ENCODE peak calls at places on chromosome 17, in five cellular contexts. One of them, this sample, is unnamed.

GRCh38 chr17:9255838-9256237 is 234.5 kb downstream of the NTN1 start:
- DNase-seq in tibial artery: no peak
- DNase-seq in left lung: no peak
- DNase-seq in IMR-90: no peak
- DNase-seq in naive thymus-derived CD4-positive, alpha-beta T cell: no peak
- DNase-seq in this sample: no peak

GRCh38 chr17:80793421-80793820 is 198.2 kb upstream of the CHMP6 start:
- DNase-seq in tibial artery: no peak
- DNase-seq in left lung: peak; percentile 22
- DNase-seq in IMR-90: no peak
- DNase-seq in naive thymus-derived CD4-positive, alpha-beta T cell: no peak
- DNase-seq in this sample: no peak

GRCh38 chr17:4230142-4230541 is 33.6 kb downstream of the ANKFY1 start:
- DNase-seq in tibial artery: no peak
- DNase-seq in left lung: no peak
- DNase-seq in IMR-90: peak; percentile 97
- DNase-seq in naive thymus-derived CD4-positive, alpha-beta T cell: no peak
- DNase-seq in this sample: no peak

GRCh38 chr17:57953219-57953618 is 2.0 kb downstream of the CUEDC1 start:
- DNase-seq in tibial artery: no peak
- DNase-seq in left lung: no peak
- DNase-seq in IMR-90: no peak
- DNase-seq in naive thymus-derived CD4-positive, alpha-beta T cell: no peak
- DNase-seq in this sample: no peak

GRCh38 chr17:80106751-80107150 is 5.4 kb downstream of the GAA start:
- DNase-seq in tibial artery: peak; percentile 37
- DNase-seq in left lung: no peak
- DNase-seq in IMR-90: no peak
- DNase-seq in naive thymus-derived CD4-positive, alpha-beta T cell: no peak
- DNase-seq in this sample: no peak

GRCh38 chr17:63954402-63955063 is 18.2 kb downstream of the SCN4A start:
- DNase-seq in tibial artery: no peak
- DNase-seq in left lung: no peak
- DNase-seq in IMR-90: no peak
- DNase-seq in naive thymus-derived CD4-positive, alpha-beta T cell: peak; percentile 10
- DNase-seq in this sample: no peak

GRCh38 chr17:50697663-50698272 is 9.9 kb downstream of the ANKRD40 start:
- DNase-seq in tibial artery: no peak
- DNase-seq in left lung: no peak
- DNase-seq in IMR-90: no peak
- DNase-seq in naive thymus-derived CD4-positive, alpha-beta T cell: no peak
- DNase-seq in this sample: no peak

GRCh38 chr17:66567234-66568170 is 265.1 kb downstream of the PRKCA start:
- DNase-seq in tibial artery: peak; percentile 82
- DNase-seq in left lung: peak; percentile 76
- DNase-seq in IMR-90: peak; percentile 88
- DNase-seq in naive thymus-derived CD4-positive, alpha-beta T cell: peak; percentile 30
- DNase-seq in this sample: peak; percentile 53

GRCh38 chr17:71412803-71413202 is 708.0 kb upstream of the SOX9 start:
- DNase-seq in tibial artery: no peak
- DNase-seq in left lung: no peak
- DNase-seq in IMR-90: peak; percentile 99
- DNase-seq in naive thymus-derived CD4-positive, alpha-beta T cell: no peak
- DNase-seq in this sample: no peak

GRCh38 chr17:47956818-47957590 is 679 bp downstream of the PRR15L start:
- DNase-seq in tibial artery: no peak
- DNase-seq in left lung: no peak
- DNase-seq in IMR-90: peak; percentile 15
- DNase-seq in naive thymus-derived CD4-positive, alpha-beta T cell: no peak
- DNase-seq in this sample: no peak

GRCh38 chr17:15446036-15446435 is 21.4 kb downstream of the CDRT4 start:
- DNase-seq in tibial artery: no peak
- DNase-seq in left lung: no peak
- DNase-seq in IMR-90: no peak
- DNase-seq in naive thymus-derived CD4-positive, alpha-beta T cell: no peak
- DNase-seq in this sample: no peak

GRCh38 chr17:80101946-80102706 is 745 bp downstream of the GAA start:
- DNase-seq in tibial artery: no peak
- DNase-seq in left lung: peak; percentile 42
- DNase-seq in IMR-90: peak; percentile 77
- DNase-seq in naive thymus-derived CD4-positive, alpha-beta T cell: no peak
- DNase-seq in this sample: no peak

GRCh38 chr17:64496348-64496785 is 487 bp downstream of the POLG2 start:
- DNase-seq in tibial artery: peak; percentile 65
- DNase-seq in left lung: no peak
- DNase-seq in IMR-90: no peak
- DNase-seq in naive thymus-derived CD4-positive, alpha-beta T cell: no peak
- DNase-seq in this sample: no peak

GRCh38 chr17:72404872-72405271 is 284.1 kb downstream of the SOX9 start:
- DNase-seq in tibial artery: no peak
- DNase-seq in left lung: no peak
- DNase-seq in IMR-90: peak; percentile 86
- DNase-seq in naive thymus-derived CD4-positive, alpha-beta T cell: no peak
- DNase-seq in this sample: no peak

GRCh38 chr17:17931159-17931558 is 41.0 kb downstream of the TOM1L2 start:
- DNase-seq in tibial artery: no peak
- DNase-seq in left lung: no peak
- DNase-seq in IMR-90: no peak
- DNase-seq in naive thymus-derived CD4-positive, alpha-beta T cell: no peak
- DNase-seq in this sample: no peak

GRCh38 chr17:75087558-75088453 is at the start of gene SLC16A5:
- DNase-seq in tibial artery: peak; percentile 88
- DNase-seq in left lung: peak; percentile 96
- DNase-seq in IMR-90: peak; percentile 55
- DNase-seq in naive thymus-derived CD4-positive, alpha-beta T cell: peak; percentile 38
- DNase-seq in this sample: peak; percentile 29

GRCh38 chr17:21095735-21096134 is 31.0 kb upstream of the DHRS7B start:
- DNase-seq in tibial artery: no peak
- DNase-seq in left lung: no peak
- DNase-seq in IMR-90: no peak
- DNase-seq in naive thymus-derived CD4-positive, alpha-beta T cell: no peak
- DNase-seq in this sample: no peak

GRCh38 chr17:15740570-15741120 is 8.6 kb downstream of the TBC1D26 start:
- DNase-seq in tibial artery: no peak
- DNase-seq in left lung: no peak
- DNase-seq in IMR-90: no peak
- DNase-seq in naive thymus-derived CD4-positive, alpha-beta T cell: no peak
- DNase-seq in this sample: no peak

GRCh38 chr17:49861150-49861884 is 13.4 kb upstream of the TAC4 start:
- DNase-seq in tibial artery: no peak
- DNase-seq in left lung: no peak
- DNase-seq in IMR-90: peak; percentile 27
- DNase-seq in naive thymus-derived CD4-positive, alpha-beta T cell: peak; percentile 19
- DNase-seq in this sample: peak; percentile 34

GRCh38 chr17:78484300-78485159 is 92.7 kb downstream of the DNAH17 start:
- DNase-seq in tibial artery: no peak
- DNase-seq in left lung: no peak
- DNase-seq in IMR-90: no peak
- DNase-seq in naive thymus-derived CD4-positive, alpha-beta T cell: peak; percentile 50
- DNase-seq in this sample: peak; percentile 63

GRCh38 chr17:6927290-6927844 is 68.5 kb upstream of the ALOX12 start:
- DNase-seq in tibial artery: no peak
- DNase-seq in left lung: no peak
- DNase-seq in IMR-90: peak; percentile 61
- DNase-seq in naive thymus-derived CD4-positive, alpha-beta T cell: no peak
- DNase-seq in this sample: no peak

GRCh38 chr17:18314059-18314730 is 599 bp downstream of the TOP3A start:
- DNase-seq in tibial artery: no peak
- DNase-seq in left lung: no peak
- DNase-seq in IMR-90: peak; percentile 5
- DNase-seq in naive thymus-derived CD4-positive, alpha-beta T cell: no peak
- DNase-seq in this sample: no peak

GRCh38 chr17:50511058-50511457 is 2.8 kb downstream of the MYCBPAP start:
- DNase-seq in tibial artery: no peak
- DNase-seq in left lung: no peak
- DNase-seq in IMR-90: peak; percentile 50
- DNase-seq in naive thymus-derived CD4-positive, alpha-beta T cell: no peak
- DNase-seq in this sample: no peak

GRCh38 chr17:40538019-40538935 is 27.0 kb downstream of the CCR7 start:
- DNase-seq in tibial artery: peak; percentile 90
- DNase-seq in left lung: peak; percentile 70
- DNase-seq in IMR-90: peak; percentile 43
- DNase-seq in naive thymus-derived CD4-positive, alpha-beta T cell: no peak
- DNase-seq in this sample: no peak

GRCh38 chr17:4565209-4566141 is 5.1 kb upstream of the GGT6 start:
- DNase-seq in tibial artery: peak; percentile 72
- DNase-seq in left lung: peak; percentile 62
- DNase-seq in IMR-90: peak; percentile 75
- DNase-seq in naive thymus-derived CD4-positive, alpha-beta T cell: peak; percentile 29
- DNase-seq in this sample: peak; percentile 35

GRCh38 chr17:57810740-57811632 is 38.9 kb downstream of the MRPS23 start:
- DNase-seq in tibial artery: peak; percentile 73
- DNase-seq in left lung: no peak
- DNase-seq in IMR-90: peak; percentile 4
- DNase-seq in naive thymus-derived CD4-positive, alpha-beta T cell: no peak
- DNase-seq in this sample: no peak

GRCh38 chr17:5203908-5204294 is 12.2 kb upstream of the ZNF594 start:
- DNase-seq in tibial artery: no peak
- DNase-seq in left lung: no peak
- DNase-seq in IMR-90: peak; percentile 79
- DNase-seq in naive thymus-derived CD4-positive, alpha-beta T cell: no peak
- DNase-seq in this sample: no peak

DNA sequence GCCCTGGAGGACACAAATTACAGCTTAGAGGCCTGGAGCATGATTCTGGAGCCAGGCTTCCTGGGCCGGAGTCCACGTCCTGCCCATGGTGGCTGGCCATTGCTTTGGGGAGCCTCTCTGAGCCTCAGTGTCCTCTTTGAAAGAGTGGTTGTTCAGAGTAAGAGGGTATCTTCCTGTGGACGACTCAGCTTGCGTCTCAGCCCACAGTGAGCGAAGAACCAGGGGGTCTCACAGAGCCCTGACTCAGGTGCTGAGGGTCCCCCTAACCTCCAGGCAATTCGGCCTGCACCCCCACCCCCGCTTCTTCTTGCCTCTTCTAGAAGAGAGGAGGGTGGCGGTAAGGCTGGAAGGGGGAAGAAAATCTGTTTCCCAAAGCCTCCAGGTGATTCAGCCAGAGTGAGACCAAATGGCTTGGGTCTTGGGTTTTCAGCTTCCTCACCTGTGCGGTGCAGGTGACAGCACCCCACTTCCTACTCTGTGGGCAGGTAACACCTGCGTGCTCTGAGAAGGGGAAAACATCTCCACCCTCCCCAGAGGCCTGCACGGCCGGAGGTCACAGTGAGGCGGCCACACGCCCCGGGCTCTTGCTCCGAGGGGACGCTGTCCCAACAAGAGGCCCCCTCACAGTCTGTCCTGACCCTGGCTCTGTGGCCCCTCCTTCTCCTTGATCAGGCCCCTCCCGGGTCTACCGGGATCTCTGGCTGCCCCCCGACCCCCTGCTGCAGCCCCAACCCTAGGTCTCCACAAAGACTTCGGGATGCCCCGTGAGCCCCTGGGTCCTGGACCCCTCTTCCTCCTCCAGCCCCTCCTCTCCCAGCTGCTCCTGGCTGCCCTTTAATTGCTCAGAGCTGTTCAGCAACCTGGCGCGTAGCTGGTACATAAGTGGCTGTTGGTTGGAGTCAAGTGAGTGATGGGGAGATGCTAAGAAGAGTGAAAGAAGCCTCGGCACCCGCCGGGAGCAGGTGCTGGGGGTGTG is 119.2 kb downstream of the METRNL start:
- DNase-seq in tibial artery: peak; percentile 64
- DNase-seq in left lung: peak; percentile 32
- DNase-seq in IMR-90: no peak
- DNase-seq in naive thymus-derived CD4-positive, alpha-beta T cell: no peak
- DNase-seq in this sample: no peak
- H3K9me3 ChIP-seq in tibial artery: no peaks in the 10 kb centered on the region
- H3K9me3 ChIP-seq in left lung: no peaks in the 10 kb centered on the region
- H3K9me3 ChIP-seq in IMR-90: no peaks in the 10 kb centered on the region
- H3K9me3 ChIP-seq in naive thymus-derived CD4-positive, alpha-beta T cell: no peaks in the 10 kb centered on the region
- H3K9me3 ChIP-seq in this sample: no peaks in the 10 kb centered on the region

DNA sequence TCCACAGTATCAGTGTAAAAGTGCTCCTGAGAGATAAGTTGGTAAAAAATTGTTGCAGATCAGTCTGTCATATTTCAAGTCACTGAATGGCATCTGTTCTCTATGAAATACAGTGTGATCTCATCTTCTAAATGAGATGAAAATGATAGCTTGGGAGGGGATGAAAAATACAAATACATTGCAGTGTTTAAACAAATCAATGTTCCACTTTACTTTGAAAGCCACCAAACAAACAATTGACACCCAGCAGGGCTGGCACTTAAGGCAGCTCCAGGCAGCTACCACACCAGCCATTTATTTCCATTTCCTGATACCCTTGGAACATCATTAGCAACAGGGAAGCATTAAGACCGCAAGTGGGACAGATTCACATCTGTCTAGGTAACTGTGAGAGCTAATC is 827.6 kb upstream of the KIF2B start:
- DNase-seq in tibial artery: no peak
- DNase-seq in left lung: no peak
- DNase-seq in IMR-90: no peak
- DNase-seq in naive thymus-derived CD4-positive, alpha-beta T cell: no peak
- DNase-seq in this sample: no peak
- H3K9me3 ChIP-seq in tibial artery: no peaks in the 10 kb centered on the region
- H3K9me3 ChIP-seq in left lung: no peaks in the 10 kb centered on the region
- H3K9me3 ChIP-seq in IMR-90: peaks cover 18% of the 10 kb centered on the region
- H3K9me3 ChIP-seq in naive thymus-derived CD4-positive, alpha-beta T cell: no peaks in the 10 kb centered on the region
- H3K9me3 ChIP-seq in this sample: no peaks in the 10 kb centered on the region

DNA sequence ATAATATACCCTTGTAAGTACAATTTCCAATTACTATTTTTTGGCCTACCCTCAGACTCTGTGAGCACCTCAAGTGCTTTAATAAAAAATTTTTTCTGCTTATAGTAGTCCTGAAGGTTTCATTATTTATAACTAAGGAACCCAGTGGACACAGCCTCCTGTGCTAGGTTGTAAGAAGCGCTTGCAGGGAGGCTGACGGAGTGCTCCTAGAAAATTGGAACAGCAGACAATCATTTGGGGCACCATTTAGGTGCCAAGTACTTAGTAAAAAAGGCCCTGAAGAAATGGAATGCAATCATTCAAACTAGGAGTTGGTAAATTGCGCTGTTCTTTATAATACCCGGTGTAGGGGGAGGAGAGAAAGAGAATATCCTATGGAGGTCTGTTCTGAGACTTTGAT is 19.8 kb downstream of the CA10 start:
- DNase-seq in tibial artery: no peak
- DNase-seq in left lung: no peak
- DNase-seq in IMR-90: no peak
- DNase-seq in naive thymus-derived CD4-positive, alpha-beta T cell: no peak
- DNase-seq in this sample: no peak
- H3K9me3 ChIP-seq in tibial artery: no peaks in the 10 kb centered on the region
- H3K9me3 ChIP-seq in left lung: no peaks in the 10 kb centered on the region
- H3K9me3 ChIP-seq in IMR-90: peaks cover 13% of the 10 kb centered on the region
- H3K9me3 ChIP-seq in naive thymus-derived CD4-positive, alpha-beta T cell: no peaks in the 10 kb centered on the region
- H3K9me3 ChIP-seq in this sample: peaks cover 2% of the 10 kb centered on the region

DNA sequence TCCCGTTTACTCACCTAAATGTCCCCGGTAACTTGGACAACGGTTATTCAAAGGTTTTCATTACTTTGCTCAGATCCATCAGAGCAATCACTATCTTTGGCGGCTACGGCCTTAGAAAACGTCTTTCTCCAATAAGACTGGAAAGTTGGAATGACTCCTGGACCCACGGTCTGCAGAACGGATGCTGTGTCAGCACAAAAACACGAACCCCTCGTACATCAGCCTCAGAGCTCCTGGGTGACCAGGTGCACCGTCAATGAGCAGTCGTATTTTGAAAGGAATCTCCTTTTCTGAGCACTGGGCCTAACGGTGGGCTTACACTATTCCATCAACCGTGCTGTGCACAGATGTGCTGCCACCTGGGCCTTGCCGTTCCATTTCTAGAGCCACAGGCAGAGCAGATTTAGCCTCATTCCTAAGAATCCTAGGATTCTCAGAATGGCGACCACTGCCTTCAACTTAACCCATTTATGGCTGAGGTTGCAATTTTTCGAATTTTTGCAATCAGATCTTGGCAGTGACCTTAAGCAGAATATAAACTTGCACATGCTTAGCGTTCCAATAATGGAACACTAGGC is 110.8 kb upstream of the ZNF750 start:
- DNase-seq in tibial artery: peak; percentile 12
- DNase-seq in left lung: no peak
- DNase-seq in IMR-90: no peak
- DNase-seq in naive thymus-derived CD4-positive, alpha-beta T cell: no peak
- DNase-seq in this sample: no peak
- H3K9me3 ChIP-seq in tibial artery: no peaks in the 10 kb centered on the region
- H3K9me3 ChIP-seq in left lung: no peaks in the 10 kb centered on the region
- H3K9me3 ChIP-seq in IMR-90: peaks cover 46% of the 10 kb centered on the region
- H3K9me3 ChIP-seq in naive thymus-derived CD4-positive, alpha-beta T cell: peaks cover 4% of the 10 kb centered on the region
- H3K9me3 ChIP-seq in this sample: peaks cover 2% of the 10 kb centered on the region